ENCODE peak calls at places on chromosome X, in five cellular contexts. One of them, this sample, is unnamed. For H3K36me3 and H3K4me1, the result is how much of the 10 kb centered on the place peaks cover.

GRCh38 chrX:12843061-12843667 is 23.7 kb upstream of the TLR7 start:
- DNase-seq in esophagus squamous epithelium: no peak
- DNase-seq in neuronal stem cell: no peak
- DNase-seq in fibroblast of lung: no peak
- DNase-seq in adrenal gland: no peak
- DNase-seq in this sample: no peak

GRCh38 chrX:67604979-67605703 is 61.3 kb downstream of the AR start:
- DNase-seq in neuronal stem cell: no peak
- DNase-seq in esophagus squamous epithelium: no peak
- DNase-seq in adrenal gland: no peak
- DNase-seq in fibroblast of lung: peak
- DNase-seq in this sample: peak

GRCh38 chrX:39907964-39908616 is 189.7 kb downstream of the BCOR start:
- DNase-seq in adrenal gland: peak
- DNase-seq in fibroblast of lung: peak
- DNase-seq in neuronal stem cell: no peak
- DNase-seq in esophagus squamous epithelium: no peak
- DNase-seq in this sample: peak

GRCh38 chrX:7074135-7074907 is 73.2 kb upstream of the STS start:
- DNase-seq in fibroblast of lung: peak
- DNase-seq in neuronal stem cell: no peak
- DNase-seq in esophagus squamous epithelium: no peak
- DNase-seq in adrenal gland: no peak
- DNase-seq in this sample: no peak

GRCh38 chrX:138946941-138947340 is 235.4 kb upstream of the FGF13 start:
- DNase-seq in fibroblast of lung: no peak
- DNase-seq in esophagus squamous epithelium: no peak
- DNase-seq in adrenal gland: no peak
- DNase-seq in neuronal stem cell: no peak
- DNase-seq in this sample: no peak

GRCh38 chrX:103464071-103464773 is 55.1 kb downstream of the RAB40A start:
- DNase-seq in esophagus squamous epithelium: no peak
- DNase-seq in adrenal gland: peak
- DNase-seq in fibroblast of lung: peak
- DNase-seq in neuronal stem cell: no peak
- DNase-seq in this sample: no peak

GRCh38 chrX:21725498-21725897 is 32.4 kb downstream of the SMPX start:
- DNase-seq in adrenal gland: no peak
- DNase-seq in neuronal stem cell: no peak
- DNase-seq in esophagus squamous epithelium: no peak
- DNase-seq in fibroblast of lung: peak
- DNase-seq in this sample: no peak

GRCh38 chrX:21412883-21413282 is 38.7 kb downstream of the CNKSR2 start:
- DNase-seq in esophagus squamous epithelium: no peak
- DNase-seq in neuronal stem cell: no peak
- DNase-seq in adrenal gland: no peak
- DNase-seq in fibroblast of lung: peak
- DNase-seq in this sample: no peak

GRCh38 chrX:132068405-132068804 is 45.3 kb downstream of the STK26 start:
- DNase-seq in adrenal gland: no peak
- DNase-seq in esophagus squamous epithelium: no peak
- DNase-seq in fibroblast of lung: no peak
- DNase-seq in neuronal stem cell: no peak
- DNase-seq in this sample: no peak

GRCh38 chrX:18676470-18676869 is 4.6 kb upstream of the RS1 start:
- DNase-seq in neuronal stem cell: peak
- DNase-seq in fibroblast of lung: no peak
- DNase-seq in esophagus squamous epithelium: no peak
- DNase-seq in adrenal gland: no peak
- DNase-seq in this sample: no peak

GRCh38 chrX:1491851-1492349 is 39.2 kb upstream of the ASMTL start:
- DNase-seq in fibroblast of lung: no peak
- DNase-seq in esophagus squamous epithelium: no peak
- DNase-seq in adrenal gland: peak
- DNase-seq in neuronal stem cell: peak
- DNase-seq in this sample: no peak

GRCh38 chrX:137427813-137428212 is 138.1 kb upstream of the ZIC3 start:
- DNase-seq in adrenal gland: no peak
- DNase-seq in neuronal stem cell: no peak
- DNase-seq in esophagus squamous epithelium: no peak
- DNase-seq in fibroblast of lung: peak
- DNase-seq in this sample: no peak

GRCh38 chrX:133085785-133086184 is 11.1 kb downstream of the USP26 start:
- DNase-seq in fibroblast of lung: no peak
- DNase-seq in neuronal stem cell: no peak
- DNase-seq in adrenal gland: no peak
- DNase-seq in esophagus squamous epithelium: no peak
- DNase-seq in this sample: no peak

GRCh38 chrX:39988496-39988895 is 109.3 kb downstream of the BCOR start:
- DNase-seq in esophagus squamous epithelium: no peak
- DNase-seq in adrenal gland: no peak
- DNase-seq in fibroblast of lung: no peak
- DNase-seq in neuronal stem cell: no peak
- DNase-seq in this sample: no peak

GRCh38 chrX:43940811-43941210 is 32.4 kb downstream of the NDP start:
- DNase-seq in esophagus squamous epithelium: no peak
- DNase-seq in fibroblast of lung: peak
- DNase-seq in adrenal gland: peak
- DNase-seq in neuronal stem cell: no peak
- DNase-seq in this sample: peak

GRCh38 chrX:18955676-18956075 is 28.2 kb downstream of the PHKA2 start:
- DNase-seq in esophagus squamous epithelium: no peak
- DNase-seq in adrenal gland: no peak
- DNase-seq in fibroblast of lung: no peak
- DNase-seq in neuronal stem cell: no peak
- DNase-seq in this sample: no peak

GRCh38 chrX:40009890-40010289 is 87.9 kb downstream of the BCOR start:
- DNase-seq in fibroblast of lung: no peak
- DNase-seq in neuronal stem cell: no peak
- DNase-seq in esophagus squamous epithelium: no peak
- DNase-seq in adrenal gland: no peak
- DNase-seq in this sample: no peak

GRCh38 chrX:72105436-72105835 is 26.3 kb downstream of the RTL5 start:
- DNase-seq in esophagus squamous epithelium: no peak
- DNase-seq in neuronal stem cell: no peak
- DNase-seq in adrenal gland: no peak
- DNase-seq in fibroblast of lung: no peak
- DNase-seq in this sample: no peak

GRCh38 chrX:47380268-47380667 is 9.9 kb downstream of the ZNF157 start:
- DNase-seq in fibroblast of lung: no peak
- DNase-seq in esophagus squamous epithelium: no peak
- DNase-seq in adrenal gland: no peak
- DNase-seq in neuronal stem cell: no peak
- DNase-seq in this sample: no peak

GRCh38 chrX:119690921-119691716 is 1.8 kb downstream of the SEPTIN6 start:
- DNase-seq in neuronal stem cell: no peak
- DNase-seq in esophagus squamous epithelium: no peak
- DNase-seq in adrenal gland: peak
- DNase-seq in fibroblast of lung: peak
- DNase-seq in this sample: no peak

GRCh38 chrX:103101280-103102042 is 8.5 kb upstream of the NXF3 start:
- DNase-seq in adrenal gland: no peak
- DNase-seq in neuronal stem cell: no peak
- DNase-seq in esophagus squamous epithelium: no peak
- DNase-seq in fibroblast of lung: no peak
- DNase-seq in this sample: no peak

GRCh38 chrX:142076633-142077032 is 128.5 kb downstream of the MAGEC2 start:
- DNase-seq in neuronal stem cell: no peak
- DNase-seq in adrenal gland: no peak
- DNase-seq in fibroblast of lung: no peak
- DNase-seq in esophagus squamous epithelium: no peak
- DNase-seq in this sample: no peak

GRCh38 chrX:8988456-8988855 is 45.5 kb downstream of the FAM9B start:
- DNase-seq in fibroblast of lung: peak
- DNase-seq in neuronal stem cell: no peak
- DNase-seq in esophagus squamous epithelium: no peak
- DNase-seq in adrenal gland: no peak
- DNase-seq in this sample: no peak

GRCh38 chrX:138287200-138287865 is 424.2 kb downstream of the FGF13 start:
- DNase-seq in esophagus squamous epithelium: no peak
- DNase-seq in fibroblast of lung: no peak
- DNase-seq in adrenal gland: no peak
- DNase-seq in neuronal stem cell: no peak
- DNase-seq in this sample: no peak

GRCh38 chrX:30620980-30621716 is 32.1 kb upstream of the GK start:
- DNase-seq in neuronal stem cell: no peak
- DNase-seq in fibroblast of lung: peak
- DNase-seq in esophagus squamous epithelium: no peak
- DNase-seq in adrenal gland: peak
- DNase-seq in this sample: no peak

GRCh38 chrX:118976599-118977340 is 2.4 kb downstream of the LONRF3 start:
- DNase-seq in adrenal gland: peak
- DNase-seq in neuronal stem cell: no peak
- DNase-seq in fibroblast of lung: no peak
- DNase-seq in esophagus squamous epithelium: no peak
- DNase-seq in this sample: peak

GRCh38 chrX:72258174-72258573 is 18.9 kb downstream of the RPS4X start:
- DNase-seq in esophagus squamous epithelium: no peak
- DNase-seq in neuronal stem cell: no peak
- DNase-seq in adrenal gland: no peak
- DNase-seq in fibroblast of lung: peak
- DNase-seq in this sample: peak

GRCh38 chrX:39174761-39175417 is 373.6 kb downstream of the MID1IP1 start:
- DNase-seq in esophagus squamous epithelium: no peak
- DNase-seq in neuronal stem cell: no peak
- DNase-seq in adrenal gland: peak
- DNase-seq in fibroblast of lung: no peak
- DNase-seq in this sample: no peak

GRCh38 chrX:134377537-134377936 is 82.4 kb upstream of the HPRT1 start:
- DNase-seq in adrenal gland: peak
- DNase-seq in neuronal stem cell: no peak
- DNase-seq in fibroblast of lung: peak
- DNase-seq in esophagus squamous epithelium: no peak
- DNase-seq in this sample: peak

GRCh38 chrX:13937370-13938052 is 92.2 kb downstream of the GEMIN8 start:
- DNase-seq in adrenal gland: no peak
- DNase-seq in neuronal stem cell: peak
- DNase-seq in esophagus squamous epithelium: no peak
- DNase-seq in fibroblast of lung: peak
- DNase-seq in this sample: no peak

GRCh38 chrX:39855748-39856129 is 242.0 kb downstream of the BCOR start:
- DNase-seq in neuronal stem cell: no peak
- DNase-seq in fibroblast of lung: peak
- DNase-seq in adrenal gland: no peak
- DNase-seq in esophagus squamous epithelium: peak
- DNase-seq in this sample: peak

GRCh38 chrX:54422168-54422567 is 18.0 kb upstream of the TSR2 start:
- DNase-seq in adrenal gland: no peak
- DNase-seq in fibroblast of lung: no peak
- DNase-seq in esophagus squamous epithelium: no peak
- DNase-seq in neuronal stem cell: no peak
- DNase-seq in this sample: no peak

GRCh38 chrX:123731258-123731986 is 1.4 kb downstream of the THOC2 start:
- DNase-seq in neuronal stem cell: no peak
- DNase-seq in adrenal gland: no peak
- DNase-seq in fibroblast of lung: peak
- DNase-seq in esophagus squamous epithelium: no peak
- DNase-seq in this sample: no peak

GRCh38 chrX:10450229-10450958 is 170.0 kb downstream of the MID1 start:
- DNase-seq in esophagus squamous epithelium: no peak
- DNase-seq in fibroblast of lung: peak
- DNase-seq in neuronal stem cell: no peak
- DNase-seq in adrenal gland: no peak
- DNase-seq in this sample: peak

DNA sequence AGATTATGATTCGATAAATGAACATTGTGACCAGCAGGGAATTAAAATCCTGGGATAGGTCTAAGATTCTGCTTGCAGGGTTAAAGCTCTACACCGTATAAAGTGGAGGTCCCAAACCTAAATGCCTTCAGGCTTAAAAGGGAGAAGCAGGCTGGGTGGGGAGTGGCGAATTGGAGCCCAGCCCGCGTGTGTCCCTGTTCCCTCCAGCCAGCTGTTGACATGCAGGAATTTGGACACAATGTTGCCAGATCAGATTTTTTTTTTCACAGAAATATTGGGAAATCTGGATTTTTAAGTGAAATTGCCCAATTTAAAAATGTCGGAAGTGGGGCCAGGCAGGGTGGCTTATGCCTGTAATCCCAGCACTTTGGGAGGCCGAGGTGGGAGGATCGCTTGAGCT is 60.5 kb downstream of the ELF4 start:
- DNase-seq in adrenal gland: no peak
- DNase-seq in neuronal stem cell: no peak
- DNase-seq in esophagus squamous epithelium: no peak
- DNase-seq in fibroblast of lung: no peak
- DNase-seq in this sample: no peak
- H3K36me3 ChIP-seq in adrenal gland: under half
- H3K36me3 ChIP-seq in neuronal stem cell: under half
- H3K36me3 ChIP-seq in esophagus squamous epithelium: under half
- H3K36me3 ChIP-seq in fibroblast of lung: under half
- H3K36me3 ChIP-seq in this sample: under half

DNA sequence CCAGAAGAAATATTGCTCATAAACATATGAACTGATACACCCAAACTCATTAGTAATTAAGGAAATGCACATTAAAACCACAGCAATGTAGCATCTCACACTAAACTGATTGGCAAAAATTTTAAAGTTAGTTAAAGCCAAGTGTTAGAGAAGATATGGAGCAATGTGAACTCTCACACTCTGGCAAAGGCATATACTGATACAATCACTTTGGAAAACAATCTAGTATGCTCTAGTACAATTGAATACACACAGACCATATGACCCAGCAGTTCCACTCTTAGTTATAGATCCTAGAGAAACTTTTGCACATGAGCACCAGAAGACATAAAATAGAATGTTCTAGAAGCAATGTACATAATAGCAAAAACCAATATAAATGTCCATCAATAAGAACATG is 8.4 kb upstream of the AWAT1 start:
- DNase-seq in fibroblast of lung: no peak
- DNase-seq in adrenal gland: no peak
- DNase-seq in neuronal stem cell: no peak
- DNase-seq in esophagus squamous epithelium: no peak
- DNase-seq in this sample: no peak
- H3K4me1 ChIP-seq in fibroblast of lung: under half
- H3K4me1 ChIP-seq in adrenal gland: under half
- H3K4me1 ChIP-seq in neuronal stem cell: under half
- H3K4me1 ChIP-seq in esophagus squamous epithelium: under half
- H3K4me1 ChIP-seq in this sample: under half

GRCh38 chrX:108396986-108397385 is 41.2 kb downstream of the COL4A6 start:
- DNase-seq in esophagus squamous epithelium: no peak
- DNase-seq in neuronal stem cell: no peak
- DNase-seq in fibroblast of lung: no peak
- DNase-seq in adrenal gland: no peak
- DNase-seq in this sample: no peak
- H3K4me3 ChIP-seq in esophagus squamous epithelium: no peak
- H3K4me3 ChIP-seq in neuronal stem cell: no peak
- H3K4me3 ChIP-seq in fibroblast of lung: no peak
- H3K4me3 ChIP-seq in adrenal gland: no peak
- H3K4me3 ChIP-seq in this sample: no peak

DNA sequence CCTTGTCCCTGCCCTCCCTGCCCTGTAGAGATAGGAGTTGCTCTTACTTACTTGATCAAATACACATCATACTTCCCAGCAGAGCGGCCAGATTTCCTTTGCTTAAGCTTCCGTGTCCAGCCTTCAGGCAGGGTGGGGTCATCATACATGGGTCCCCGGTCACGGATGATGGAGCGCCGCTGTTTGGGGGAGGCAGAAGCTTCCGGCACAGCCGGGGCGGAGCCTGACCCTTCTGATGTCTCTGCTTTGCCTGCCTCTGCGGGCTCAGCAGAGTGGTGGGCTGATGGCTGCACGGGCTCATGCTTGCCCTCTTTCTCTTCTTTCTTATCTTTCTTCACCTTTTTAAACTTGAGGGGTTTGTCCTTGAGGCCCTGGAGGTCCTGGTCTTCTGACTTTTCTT is 12.5 kb upstream of the IRAK1 start:
- DNase-seq in neuronal stem cell: no peak
- DNase-seq in adrenal gland: no peak
- DNase-seq in fibroblast of lung: no peak
- DNase-seq in esophagus squamous epithelium: no peak
- DNase-seq in this sample: no peak
- H3K36me3 ChIP-seq in neuronal stem cell: under half
- H3K36me3 ChIP-seq in adrenal gland: under half
- H3K36me3 ChIP-seq in fibroblast of lung: under half
- H3K36me3 ChIP-seq in esophagus squamous epithelium: under half
- H3K36me3 ChIP-seq in this sample: under half